ENCODE peak calls at places on chromosomes 6 and 20, in five cellular contexts. Y is activated CD4-positive, CD25-positive, alpha-beta regulatory T cell treated with anti-CD3 and anti-CD28 coated beads, Interleukin-2, amount 50 U/mL, for 16 hours; Q is stimulated activated CD4-positive, alpha-beta T cell treated with anti-CD3 and anti-CD28 coated beads, Interleukin-15, amount 100 ng/mL, for 24 hours; T is endodermal cell; Z is H7. S is an unnamed sample.
A peak's percentile ranks its signal among the peaks of the same experiment; 100 is the strongest.

GRCh38 chr6:168341280-168341679 is 21.7 kb upstream of the DACT2 start:
- DNase-seq in Y (no peak), Z (no peak), T (no peak), Q (no peak), S (no peak)

GRCh38 chr6:145044606-145045275 is 690.6 kb downstream of the EPM2A start:
- DNase-seq in T (no peak), Y (no peak), Q (no peak), Z (no peak), S (peak; percentile 69)

GRCh38 chr20:1417790-1418189 is 24.9 kb upstream of the FKBP1A start:
- DNase-seq in Y (no peak), Q (no peak), Z (no peak), T (no peak), S (no peak)

GRCh38 chr6:169293196-169293595 is 39.5 kb upstream of the THBS2 start:
- DNase-seq in Q (no peak), T (no peak), Y (no peak), Z (no peak), S (no peak)

GRCh38 chr6:29071831-29072723 is 15.0 kb downstream of the OR2B3 start:
- DNase-seq in Z (peak; percentile 61), Y (no peak), T (peak; percentile 85), Q (peak; percentile 9), S (peak; percentile 44)

GRCh38 chr6:16286151-16286522 is 47.8 kb downstream of the GMPR start:
- DNase-seq in Y (no peak), Q (peak; percentile 47), T (peak; percentile 94), Z (peak; percentile 93), S (peak; percentile 55)

GRCh38 chr6:152121910-152122309 is 314.4 kb downstream of the ESR1 start:
- DNase-seq in Y (no peak), T (no peak), Z (no peak), Q (no peak), S (no peak)

GRCh38 chr6:125170376-125170775 is 16.8 kb downstream of the TPD52L1 start:
- DNase-seq in Y (no peak), Q (no peak), T (no peak), Z (no peak), S (peak; percentile 15)

GRCh38 chr20:43945391-43946205 is 30.9 kb downstream of the TOX2 start:
- DNase-seq in Z (no peak), T (no peak), Q (no peak), Y (no peak), S (no peak)

GRCh38 chr6:31558631-31559500 is 11.5 kb downstream of the NFKBIL1 start:
- DNase-seq in Z (no peak), Y (peak; percentile 47), Q (peak; percentile 87), T (no peak), S (peak; percentile 34)

GRCh38 chr20:47152078-47152477 is 204.4 kb downstream of the ZMYND8 start:
- DNase-seq in Z (no peak), Y (no peak), T (no peak), Q (no peak), S (no peak)

GRCh38 chr6:134258849-134259306 is 59.0 kb downstream of the SGK1 start:
- DNase-seq in Q (no peak), T (no peak), Y (no peak), Z (no peak), S (no peak)

GRCh38 chr6:82013561-82014275 is 233.8 kb downstream of the IBTK start:
- DNase-seq in Z (no peak), Y (no peak), T (no peak), Q (no peak), S (peak; percentile 88)

GRCh38 chr6:90654166-90654565 is 67.3 kb upstream of the MAP3K7 start:
- DNase-seq in Z (no peak), T (no peak), Y (no peak), Q (no peak), S (no peak)

GRCh38 chr6:119856136-119856535 is 506.6 kb upstream of the MAN1A1 start:
- DNase-seq in T (no peak), Q (peak; percentile 26), Y (no peak), Z (no peak), S (peak; percentile 4)

GRCh38 chr6:155107432-155108069 is 112.4 kb downstream of the TIAM2 start:
- DNase-seq in Q (no peak), Y (no peak), T (no peak), Z (no peak), S (no peak)

GRCh38 chr20:17646209-17646717 is 35.8 kb downstream of the RRBP1 start:
- DNase-seq in Q (no peak), T (no peak), Y (no peak), Z (no peak), S (no peak)

GRCh38 chr6:166488081-166488685 is 98.3 kb downstream of the RAMACL start:
- DNase-seq in Q (peak; percentile 77), T (no peak), Z (no peak), Y (peak; percentile 55), S (no peak)

GRCh38 chr6:128271527-128271926 is 248.9 kb downstream of the PTPRK start:
- DNase-seq in T (no peak), Y (no peak), Q (no peak), Z (no peak), S (no peak)

GRCh38 chr20:48846516-48847492 is 19.0 kb upstream of the PREX1 start:
- DNase-seq in Y (no peak), Q (peak; percentile 79), T (peak; percentile 88), Z (peak; percentile 66), S (no peak)

GRCh38 chr6:160139420-160139851 is 17.8 kb downstream of the SLC22A1 start:
- DNase-seq in T (peak; percentile 44), Y (no peak), Q (no peak), Z (no peak), S (peak; percentile 96)

GRCh38 chr20:4829494-4830211 is 107.9 kb downstream of the PRND start:
- DNase-seq in Z (no peak), T (no peak), Q (no peak), Y (no peak), S (no peak)

GRCh38 chr6:38107073-38107472 is 287.5 kb downstream of the ZFAND3 start:
- DNase-seq in Y (no peak), T (no peak), Q (no peak), Z (no peak), S (no peak)

GRCh38 chr6:142297996-142298753 is 3.6 kb upstream of the ADGRG6 start:
- DNase-seq in Y (no peak), Z (no peak), T (no peak), Q (no peak), S (peak; percentile 92)

GRCh38 chr20:56986931-56987720 is 279.3 kb downstream of the BMP7 start:
- DNase-seq in Z (no peak), Q (no peak), T (no peak), Y (no peak), S (peak; percentile 36)

GRCh38 chr6:131164506-131164905 is 29.2 kb downstream of the AKAP7 start:
- DNase-seq in Q (no peak), Y (no peak), Z (no peak), T (no peak), S (no peak)

GRCh38 chr20:37534401-37535157 is 6.9 kb upstream of the BLCAP start:
- DNase-seq in Y (peak; percentile 30), Q (peak; percentile 39), Z (peak; percentile 67), T (peak; percentile 78), S (peak; percentile 80)

GRCh38 chr6:97085772-97086171 is 161.2 kb downstream of the KLHL32 start:
- DNase-seq in Z (no peak), Y (no peak), Q (no peak), T (no peak), S (peak; percentile 35)

GRCh38 chr20:11676618-11677289 is 240.9 kb upstream of the BTBD3 start:
- DNase-seq in T (peak; percentile 88), Z (peak; percentile 60), Q (peak; percentile 38), Y (no peak), S (peak; percentile 52)

GRCh38 chr6:26272171-26272631 is 92.8 kb upstream of the BTN3A2 start:
- DNase-seq in Z (peak; percentile 67), T (peak; percentile 89), Y (no peak), Q (peak; percentile 66), S (no peak)

GRCh38 chr6:119090256-119090655 is 11.8 kb upstream of the FAM184A start:
- DNase-seq in Q (no peak), T (peak; percentile 53), Z (peak; percentile 51), Y (no peak), S (no peak)

GRCh38 chr6:117326396-117326795 is 61.0 kb downstream of the VGLL2 start:
- DNase-seq in Z (no peak), Q (no peak), Y (no peak), T (no peak), S (no peak)

GRCh38 chr6:34671801-34672656 is 24.5 kb downstream of the ILRUN start:
- DNase-seq in Z (no peak), Y (peak; percentile 57), Q (peak; percentile 80), T (no peak), S (peak; percentile 72)